ENCODE peak calls at places on chromosomes 11 and 22, in five cellular contexts. One of them, this sample, is unnamed.

GRCh38 chr11:33248416-33248957 is 8.7 kb upstream of the HIPK3 start:
- DNase-seq in K562: no peak
- DNase-seq in HCT116: no peak
- DNase-seq in GM12878: no peak
- DNase-seq in HepG2: peak
- DNase-seq in this sample: no peak

GRCh38 chr11:14417975-14418374 is 59.0 kb upstream of the RRAS2 start:
- DNase-seq in GM12878: no peak
- DNase-seq in K562: no peak
- DNase-seq in HepG2: no peak
- DNase-seq in HCT116: no peak
- DNase-seq in this sample: no peak

GRCh38 chr11:116691779-116692178 is 81.0 kb downstream of the BUD13 start:
- DNase-seq in HCT116: peak
- DNase-seq in K562: peak
- DNase-seq in GM12878: no peak
- DNase-seq in HepG2: peak
- DNase-seq in this sample: no peak

GRCh38 chr11:42243370-42243769 is 783.9 kb upstream of the LRRC4C start:
- DNase-seq in GM12878: no peak
- DNase-seq in HepG2: no peak
- DNase-seq in K562: no peak
- DNase-seq in HCT116: no peak
- DNase-seq in this sample: no peak

GRCh38 chr11:69009441-69010211 is 3.4 kb downstream of the MRGPRF start:
- DNase-seq in HepG2: no peak
- DNase-seq in HCT116: no peak
- DNase-seq in K562: no peak
- DNase-seq in GM12878: no peak
- DNase-seq in this sample: no peak

GRCh38 chr22:20089977-20090729 is 10.1 kb downstream of the DGCR8 start:
- DNase-seq in K562: no peak
- DNase-seq in GM12878: no peak
- DNase-seq in HepG2: no peak
- DNase-seq in HCT116: no peak
- DNase-seq in this sample: no peak

GRCh38 chr22:24333301-24333700 is 62.7 kb downstream of the SPECC1L start:
- DNase-seq in GM12878: no peak
- DNase-seq in K562: no peak
- DNase-seq in HCT116: peak
- DNase-seq in HepG2: no peak
- DNase-seq in this sample: no peak

GRCh38 chr11:11738370-11738769 is 103.4 kb upstream of the USP47 start:
- DNase-seq in GM12878: no peak
- DNase-seq in HepG2: no peak
- DNase-seq in K562: no peak
- DNase-seq in HCT116: no peak
- DNase-seq in this sample: no peak

GRCh38 chr11:112294688-112295340 is 34.2 kb upstream of the PLET1 start:
- DNase-seq in GM12878: no peak
- DNase-seq in HepG2: no peak
- DNase-seq in HCT116: no peak
- DNase-seq in K562: no peak
- DNase-seq in this sample: no peak

GRCh38 chr11:62602141-62603071 is 741 bp upstream of the MTA2 start:
- DNase-seq in GM12878: no peak
- DNase-seq in K562: peak
- DNase-seq in HepG2: no peak
- DNase-seq in HCT116: no peak
- DNase-seq in this sample: no peak

GRCh38 chr11:59654893-59655292 is 13.9 kb downstream of the PATL1 start:
- DNase-seq in K562: no peak
- DNase-seq in GM12878: no peak
- DNase-seq in HCT116: no peak
- DNase-seq in HepG2: no peak
- DNase-seq in this sample: no peak

GRCh38 chr11:122155001-122155400 is 39.0 kb upstream of the BLID start:
- DNase-seq in K562: no peak
- DNase-seq in HepG2: no peak
- DNase-seq in GM12878: no peak
- DNase-seq in HCT116: no peak
- DNase-seq in this sample: no peak

GRCh38 chr11:122153746-122154145 is 37.7 kb upstream of the BLID start:
- DNase-seq in K562: no peak
- DNase-seq in HepG2: no peak
- DNase-seq in HCT116: no peak
- DNase-seq in GM12878: no peak
- DNase-seq in this sample: no peak

GRCh38 chr11:122154227-122154626 is 38.2 kb upstream of the BLID start:
- DNase-seq in K562: no peak
- DNase-seq in GM12878: no peak
- DNase-seq in HCT116: no peak
- DNase-seq in HepG2: no peak
- DNase-seq in this sample: no peak

GRCh38 chr11:122157540-122158173 is 41.6 kb upstream of the BLID start:
- DNase-seq in GM12878: no peak
- DNase-seq in K562: no peak
- DNase-seq in HCT116: no peak
- DNase-seq in HepG2: no peak
- DNase-seq in this sample: no peak

DNA sequence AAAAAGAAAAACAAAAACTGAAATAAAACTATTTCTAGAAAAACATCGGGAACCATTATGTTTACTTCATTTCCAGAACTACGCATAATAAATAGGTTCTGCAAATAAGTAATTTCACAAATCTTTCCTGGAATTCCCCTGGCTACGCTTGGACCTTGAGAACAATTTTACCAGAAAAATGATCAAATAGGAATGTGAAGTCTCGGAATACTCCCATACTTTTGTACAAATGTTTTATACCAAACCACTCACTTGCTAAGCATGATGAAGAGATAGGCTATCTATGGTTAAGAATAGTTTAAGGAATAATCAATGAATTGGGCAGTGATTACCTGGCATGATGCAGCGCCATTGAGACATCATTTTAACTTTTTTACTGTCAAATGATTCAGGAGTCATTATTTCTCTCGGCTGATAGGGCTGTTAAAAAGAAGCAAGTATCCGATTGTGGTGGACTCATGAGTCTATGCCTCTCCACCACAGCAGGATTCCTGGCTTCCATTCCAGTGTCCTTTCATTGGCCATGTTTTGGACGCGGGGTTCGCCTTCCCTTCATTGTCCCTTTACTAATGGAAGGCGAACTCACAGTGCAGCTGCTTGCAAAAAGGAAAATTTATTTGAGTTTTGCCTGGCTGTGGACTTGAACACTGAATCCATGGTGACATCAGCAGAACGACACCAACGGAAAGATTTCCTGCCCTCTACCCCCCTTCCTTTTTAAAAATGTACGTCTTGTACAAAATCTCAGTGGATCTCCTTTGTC is 39.9 kb upstream of the BLID start:
- DNase-seq in HCT116: no peak
- DNase-seq in GM12878: no peak
- DNase-seq in HepG2: no peak
- DNase-seq in K562: no peak
- DNase-seq in this sample: no peak
- H3K4me3 ChIP-seq in HCT116: peak
- H3K4me3 ChIP-seq in GM12878: no peak
- H3K4me3 ChIP-seq in HepG2: no peak
- H3K4me3 ChIP-seq in K562: no peak
- H3K4me3 ChIP-seq in this sample: no peak

GRCh38 chr11:19873730-19874129 is 161.1 kb downstream of the NAV2 start:
- DNase-seq in HCT116: no peak
- DNase-seq in GM12878: no peak
- DNase-seq in HepG2: no peak
- DNase-seq in K562: no peak
- DNase-seq in this sample: peak
- TF ChIP-seq ZNF274 in HCT116: no peak
- TF ChIP-seq ZNF274 in GM12878: no peak
- TF ChIP-seq ZNF274 in HepG2: no peak
- TF ChIP-seq ZNF274 in K562: no peak
- TF ChIP-seq ZNF274 in this sample: no peak

GRCh38 chr11:66543263-66544107 is 2.4 kb downstream of the ZDHHC24 start:
- DNase-seq in K562: no peak
- DNase-seq in GM12878: peak
- DNase-seq in HCT116: no peak
- DNase-seq in HepG2: no peak
- DNase-seq in this sample: no peak
- H3K4me3 ChIP-seq in K562: no peak
- H3K4me3 ChIP-seq in GM12878: peak
- H3K4me3 ChIP-seq in HCT116: no peak
- H3K4me3 ChIP-seq in HepG2: no peak
- H3K4me3 ChIP-seq in this sample: no peak

GRCh38 chr11:10632483-10632882 is 61.1 kb downstream of the IRAG1 start:
- DNase-seq in HepG2: no peak
- DNase-seq in HCT116: no peak
- DNase-seq in K562: no peak
- DNase-seq in GM12878: no peak
- DNase-seq in this sample: no peak

GRCh38 chr11:10629431-10630002 is 61.1 kb upstream of the LYVE1 start:
- DNase-seq in K562: no peak
- DNase-seq in HepG2: no peak
- DNase-seq in GM12878: no peak
- DNase-seq in HCT116: no peak
- DNase-seq in this sample: no peak

GRCh38 chr11:10631761-10632160 is 61.8 kb downstream of the IRAG1 start:
- DNase-seq in HCT116: no peak
- DNase-seq in K562: no peak
- DNase-seq in HepG2: no peak
- DNase-seq in GM12878: no peak
- DNase-seq in this sample: no peak

GRCh38 chr11:10634407-10634806 is 59.1 kb downstream of the IRAG1 start:
- DNase-seq in K562: no peak
- DNase-seq in HepG2: no peak
- DNase-seq in HCT116: no peak
- DNase-seq in GM12878: no peak
- DNase-seq in this sample: no peak

GRCh38 chr11:10633261-10633660 is 60.3 kb downstream of the IRAG1 start:
- DNase-seq in GM12878: no peak
- DNase-seq in K562: no peak
- DNase-seq in HCT116: no peak
- DNase-seq in HepG2: no peak
- DNase-seq in this sample: no peak
- TF ChIP-seq ZNF274 in GM12878: no peak
- TF ChIP-seq ZNF274 in K562: no peak
- TF ChIP-seq ZNF274 in HCT116: no peak
- TF ChIP-seq ZNF274 in HepG2: no peak
- TF ChIP-seq ZNF274 in this sample: no peak

GRCh38 chr11:74730601-74731260 is 495 bp downstream of the CHRDL2 start:
- DNase-seq in HepG2: no peak
- DNase-seq in K562: no peak
- DNase-seq in HCT116: no peak
- DNase-seq in GM12878: no peak
- DNase-seq in this sample: no peak
- H3K4me3 ChIP-seq in HepG2: no peak
- H3K4me3 ChIP-seq in K562: no peak
- H3K4me3 ChIP-seq in HCT116: no peak
- H3K4me3 ChIP-seq in GM12878: no peak
- H3K4me3 ChIP-seq in this sample: peak

GRCh38 chr11:19347911-19348310 is 107.2 kb upstream of the E2F8 start:
- DNase-seq in HepG2: no peak
- DNase-seq in GM12878: no peak
- DNase-seq in HCT116: no peak
- DNase-seq in K562: no peak
- DNase-seq in this sample: no peak
- TF ChIP-seq ZNF274 in HepG2: no peak
- TF ChIP-seq ZNF274 in GM12878: no peak
- TF ChIP-seq ZNF274 in HCT116: no peak
- TF ChIP-seq ZNF274 in K562: no peak
- TF ChIP-seq ZNF274 in this sample: no peak

GRCh38 chr11:45830596-45830995 is 16.7 kb upstream of the CRY2 start:
- DNase-seq in HCT116: no peak
- DNase-seq in GM12878: no peak
- DNase-seq in K562: no peak
- DNase-seq in HepG2: no peak
- DNase-seq in this sample: no peak
- H3K4me3 ChIP-seq in HCT116: no peak
- H3K4me3 ChIP-seq in GM12878: no peak
- H3K4me3 ChIP-seq in K562: no peak
- H3K4me3 ChIP-seq in HepG2: no peak
- H3K4me3 ChIP-seq in this sample: no peak

DNA sequence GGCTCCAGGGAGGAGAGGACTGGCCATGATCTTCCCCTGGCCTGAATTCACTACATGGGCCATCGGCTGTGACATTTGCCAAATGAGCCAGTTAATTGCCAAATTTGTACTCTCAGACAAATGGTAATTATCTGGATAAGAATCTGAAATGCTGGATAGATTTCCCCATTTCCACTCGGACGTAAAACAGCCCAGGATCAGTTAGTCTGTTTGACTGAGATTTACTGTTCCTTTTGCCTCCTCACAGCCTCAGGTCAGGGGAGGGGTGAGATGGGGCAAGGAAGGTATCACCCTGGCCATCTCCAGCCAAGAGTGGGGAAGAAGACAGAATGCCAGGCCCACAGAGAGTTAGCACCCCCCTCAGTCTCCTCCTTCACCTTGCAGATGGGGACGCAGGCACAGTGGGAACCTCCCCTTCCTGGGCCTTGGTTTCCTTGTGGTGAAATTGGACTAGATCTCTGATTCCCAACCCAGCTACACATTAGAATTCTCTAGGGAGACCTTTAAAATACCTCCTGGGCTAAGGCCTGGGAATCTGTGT is 5.2 kb downstream of the TRIM29 start:
- DNase-seq in GM12878: no peak
- DNase-seq in K562: no peak
- DNase-seq in HCT116: no peak
- DNase-seq in HepG2: no peak
- DNase-seq in this sample: no peak
- TF ChIP-seq ZNF274 in GM12878: no peak
- TF ChIP-seq ZNF274 in K562: no peak
- TF ChIP-seq ZNF274 in HCT116: no peak
- TF ChIP-seq ZNF274 in HepG2: no peak
- TF ChIP-seq ZNF274 in this sample: no peak